ENCODE peak calls at places on chromosomes 1 and 21, in eight cellular contexts. One of them, this sample, is unnamed.

GRCh38 chr1:66831529-66832239 is 30.6 kb upstream of the INSL5 start:
- DNase-seq in brain microvascular endothelial cell: no peak
- DNase-seq in non-pigmented ciliary epithelial cell: no peak
- DNase-seq in HCT116: no peak
- DNase-seq in T-helper 17 cell: no peak
- DNase-seq in mucosa of descending colon: no peak
- DNase-seq in Caki2: no peak
- DNase-seq in NCI-H2081 treated with DMSO at 0.1 percent for 48 hours: no peak
- DNase-seq in this sample: no peak

GRCh38 chr1:187051618-187052232 is 223.0 kb downstream of the PLA2G4A start:
- DNase-seq in mucosa of descending colon: no peak
- DNase-seq in Caki2: peak
- DNase-seq in brain microvascular endothelial cell: no peak
- DNase-seq in NCI-H2081 treated with DMSO at 0.1 percent for 48 hours: no peak
- DNase-seq in T-helper 17 cell: no peak
- DNase-seq in non-pigmented ciliary epithelial cell: no peak
- DNase-seq in HCT116: peak
- DNase-seq in this sample: peak

GRCh38 chr1:181166377-181167196 is 78.1 kb downstream of the IER5 start:
- DNase-seq in HCT116: peak
- DNase-seq in NCI-H2081 treated with DMSO at 0.1 percent for 48 hours: peak
- DNase-seq in brain microvascular endothelial cell: peak
- DNase-seq in mucosa of descending colon: peak
- DNase-seq in Caki2: peak
- DNase-seq in T-helper 17 cell: peak
- DNase-seq in non-pigmented ciliary epithelial cell: no peak
- DNase-seq in this sample: peak

GRCh38 chr21:39153373-39153772 is 29.9 kb downstream of the PSMG1 start:
- DNase-seq in HCT116: no peak
- DNase-seq in NCI-H2081 treated with DMSO at 0.1 percent for 48 hours: no peak
- DNase-seq in brain microvascular endothelial cell: no peak
- DNase-seq in Caki2: no peak
- DNase-seq in mucosa of descending colon: no peak
- DNase-seq in non-pigmented ciliary epithelial cell: no peak
- DNase-seq in T-helper 17 cell: no peak
- DNase-seq in this sample: no peak

GRCh38 chr1:231940116-231940515 is 313.5 kb downstream of the DISC1 start:
- DNase-seq in T-helper 17 cell: no peak
- DNase-seq in Caki2: no peak
- DNase-seq in NCI-H2081 treated with DMSO at 0.1 percent for 48 hours: no peak
- DNase-seq in non-pigmented ciliary epithelial cell: no peak
- DNase-seq in HCT116: no peak
- DNase-seq in brain microvascular endothelial cell: no peak
- DNase-seq in mucosa of descending colon: no peak
- DNase-seq in this sample: no peak

GRCh38 chr1:212583643-212584042 is 24.9 kb upstream of the ATF3 start:
- DNase-seq in HCT116: no peak
- DNase-seq in NCI-H2081 treated with DMSO at 0.1 percent for 48 hours: no peak
- DNase-seq in non-pigmented ciliary epithelial cell: no peak
- DNase-seq in mucosa of descending colon: no peak
- DNase-seq in brain microvascular endothelial cell: no peak
- DNase-seq in T-helper 17 cell: no peak
- DNase-seq in Caki2: no peak
- DNase-seq in this sample: no peak

GRCh38 chr1:8486047-8486446 is 168.1 kb downstream of the SLC45A1 start:
- DNase-seq in Caki2: no peak
- DNase-seq in T-helper 17 cell: no peak
- DNase-seq in non-pigmented ciliary epithelial cell: no peak
- DNase-seq in NCI-H2081 treated with DMSO at 0.1 percent for 48 hours: no peak
- DNase-seq in HCT116: no peak
- DNase-seq in mucosa of descending colon: no peak
- DNase-seq in brain microvascular endothelial cell: no peak
- DNase-seq in this sample: no peak

GRCh38 chr1:19476440-19477190 is 8.7 kb downstream of the CAPZB start:
- DNase-seq in Caki2: peak
- DNase-seq in HCT116: no peak
- DNase-seq in brain microvascular endothelial cell: peak
- DNase-seq in non-pigmented ciliary epithelial cell: no peak
- DNase-seq in mucosa of descending colon: no peak
- DNase-seq in T-helper 17 cell: peak
- DNase-seq in NCI-H2081 treated with DMSO at 0.1 percent for 48 hours: no peak
- DNase-seq in this sample: no peak

GRCh38 chr1:56146449-56146848 is 432.9 kb downstream of the PLPP3 start:
- DNase-seq in non-pigmented ciliary epithelial cell: no peak
- DNase-seq in T-helper 17 cell: no peak
- DNase-seq in brain microvascular endothelial cell: no peak
- DNase-seq in mucosa of descending colon: no peak
- DNase-seq in NCI-H2081 treated with DMSO at 0.1 percent for 48 hours: no peak
- DNase-seq in Caki2: no peak
- DNase-seq in HCT116: no peak
- DNase-seq in this sample: no peak

GRCh38 chr1:94553323-94553730 is 11.8 kb upstream of the F3 start:
- DNase-seq in T-helper 17 cell: no peak
- DNase-seq in HCT116: no peak
- DNase-seq in Caki2: no peak
- DNase-seq in NCI-H2081 treated with DMSO at 0.1 percent for 48 hours: no peak
- DNase-seq in mucosa of descending colon: no peak
- DNase-seq in non-pigmented ciliary epithelial cell: peak
- DNase-seq in brain microvascular endothelial cell: peak
- DNase-seq in this sample: no peak

GRCh38 chr1:61655453-61655852 is 69.5 kb downstream of the TM2D1 start:
- DNase-seq in non-pigmented ciliary epithelial cell: no peak
- DNase-seq in NCI-H2081 treated with DMSO at 0.1 percent for 48 hours: no peak
- DNase-seq in brain microvascular endothelial cell: no peak
- DNase-seq in HCT116: no peak
- DNase-seq in Caki2: no peak
- DNase-seq in mucosa of descending colon: no peak
- DNase-seq in T-helper 17 cell: no peak
- DNase-seq in this sample: no peak

GRCh38 chr1:198776602-198777029 is 137.8 kb downstream of the PTPRC start:
- DNase-seq in brain microvascular endothelial cell: peak
- DNase-seq in non-pigmented ciliary epithelial cell: peak
- DNase-seq in HCT116: no peak
- DNase-seq in mucosa of descending colon: no peak
- DNase-seq in NCI-H2081 treated with DMSO at 0.1 percent for 48 hours: no peak
- DNase-seq in T-helper 17 cell: no peak
- DNase-seq in Caki2: no peak
- DNase-seq in this sample: peak

GRCh38 chr21:32753818-32754610 is 17.5 kb downstream of the PAXBP1 start:
- DNase-seq in Caki2: no peak
- DNase-seq in HCT116: no peak
- DNase-seq in non-pigmented ciliary epithelial cell: no peak
- DNase-seq in T-helper 17 cell: no peak
- DNase-seq in brain microvascular endothelial cell: no peak
- DNase-seq in mucosa of descending colon: no peak
- DNase-seq in NCI-H2081 treated with DMSO at 0.1 percent for 48 hours: no peak
- DNase-seq in this sample: no peak

GRCh38 chr1:231660198-231660597 is 33.6 kb downstream of the DISC1 start:
- DNase-seq in T-helper 17 cell: no peak
- DNase-seq in HCT116: no peak
- DNase-seq in non-pigmented ciliary epithelial cell: no peak
- DNase-seq in NCI-H2081 treated with DMSO at 0.1 percent for 48 hours: no peak
- DNase-seq in mucosa of descending colon: no peak
- DNase-seq in Caki2: no peak
- DNase-seq in brain microvascular endothelial cell: no peak
- DNase-seq in this sample: no peak

GRCh38 chr21:43300496-43301423 is 126.2 kb downstream of the SIK1 start:
- DNase-seq in non-pigmented ciliary epithelial cell: no peak
- DNase-seq in mucosa of descending colon: no peak
- DNase-seq in HCT116: no peak
- DNase-seq in T-helper 17 cell: no peak
- DNase-seq in brain microvascular endothelial cell: peak
- DNase-seq in Caki2: no peak
- DNase-seq in NCI-H2081 treated with DMSO at 0.1 percent for 48 hours: no peak
- DNase-seq in this sample: no peak

GRCh38 chr1:116211294-116211693 is 100.1 kb downstream of the MAB21L3 start:
- DNase-seq in HCT116: no peak
- DNase-seq in brain microvascular endothelial cell: no peak
- DNase-seq in mucosa of descending colon: peak
- DNase-seq in Caki2: no peak
- DNase-seq in T-helper 17 cell: no peak
- DNase-seq in NCI-H2081 treated with DMSO at 0.1 percent for 48 hours: no peak
- DNase-seq in non-pigmented ciliary epithelial cell: no peak
- DNase-seq in this sample: no peak

GRCh38 chr1:230772457-230773395 is 25.5 kb downstream of the CAPN9 start:
- DNase-seq in T-helper 17 cell: no peak
- DNase-seq in HCT116: no peak
- DNase-seq in mucosa of descending colon: peak
- DNase-seq in brain microvascular endothelial cell: peak
- DNase-seq in NCI-H2081 treated with DMSO at 0.1 percent for 48 hours: no peak
- DNase-seq in Caki2: no peak
- DNase-seq in non-pigmented ciliary epithelial cell: no peak
- DNase-seq in this sample: peak

GRCh38 chr1:43763497-43763973 is 56.2 kb downstream of the ST3GAL3 start:
- DNase-seq in Caki2: peak
- DNase-seq in brain microvascular endothelial cell: peak
- DNase-seq in non-pigmented ciliary epithelial cell: peak
- DNase-seq in T-helper 17 cell: no peak
- DNase-seq in mucosa of descending colon: no peak
- DNase-seq in HCT116: peak
- DNase-seq in NCI-H2081 treated with DMSO at 0.1 percent for 48 hours: peak
- DNase-seq in this sample: peak

GRCh38 chr1:23554481-23555224 is 4.6 kb downstream of the ID3 start:
- DNase-seq in non-pigmented ciliary epithelial cell: no peak
- DNase-seq in NCI-H2081 treated with DMSO at 0.1 percent for 48 hours: peak
- DNase-seq in brain microvascular endothelial cell: peak
- DNase-seq in T-helper 17 cell: peak
- DNase-seq in mucosa of descending colon: peak
- DNase-seq in Caki2: peak
- DNase-seq in HCT116: peak
- DNase-seq in this sample: peak

GRCh38 chr21:42080788-42081083 is 9.6 kb downstream of the UMODL1 start:
- DNase-seq in brain microvascular endothelial cell: peak
- DNase-seq in NCI-H2081 treated with DMSO at 0.1 percent for 48 hours: no peak
- DNase-seq in HCT116: no peak
- DNase-seq in Caki2: no peak
- DNase-seq in T-helper 17 cell: no peak
- DNase-seq in non-pigmented ciliary epithelial cell: peak
- DNase-seq in mucosa of descending colon: no peak
- DNase-seq in this sample: no peak

GRCh38 chr1:21829294-21829693 is 17.2 kb downstream of the LDLRAD2 start:
- DNase-seq in Caki2: no peak
- DNase-seq in mucosa of descending colon: no peak
- DNase-seq in brain microvascular endothelial cell: no peak
- DNase-seq in HCT116: no peak
- DNase-seq in NCI-H2081 treated with DMSO at 0.1 percent for 48 hours: no peak
- DNase-seq in T-helper 17 cell: no peak
- DNase-seq in non-pigmented ciliary epithelial cell: no peak
- DNase-seq in this sample: no peak

GRCh38 chr1:227521782-227522181 is 41.6 kb upstream of the ZNF678 start:
- DNase-seq in T-helper 17 cell: no peak
- DNase-seq in brain microvascular endothelial cell: no peak
- DNase-seq in non-pigmented ciliary epithelial cell: no peak
- DNase-seq in HCT116: no peak
- DNase-seq in NCI-H2081 treated with DMSO at 0.1 percent for 48 hours: no peak
- DNase-seq in mucosa of descending colon: no peak
- DNase-seq in Caki2: no peak
- DNase-seq in this sample: no peak

GRCh38 chr1:110370827-110371226 is 20.0 kb downstream of the SLC16A4 start:
- DNase-seq in NCI-H2081 treated with DMSO at 0.1 percent for 48 hours: no peak
- DNase-seq in Caki2: no peak
- DNase-seq in mucosa of descending colon: no peak
- DNase-seq in T-helper 17 cell: no peak
- DNase-seq in brain microvascular endothelial cell: peak
- DNase-seq in HCT116: no peak
- DNase-seq in non-pigmented ciliary epithelial cell: peak
- DNase-seq in this sample: peak

GRCh38 chr21:45560106-45561021 is 18.1 kb upstream of the SLC19A1 start:
- DNase-seq in brain microvascular endothelial cell: no peak
- DNase-seq in HCT116: no peak
- DNase-seq in Caki2: no peak
- DNase-seq in non-pigmented ciliary epithelial cell: no peak
- DNase-seq in mucosa of descending colon: no peak
- DNase-seq in NCI-H2081 treated with DMSO at 0.1 percent for 48 hours: no peak
- DNase-seq in T-helper 17 cell: no peak
- DNase-seq in this sample: no peak

GRCh38 chr1:6580119-6580587 is 359 bp downstream of the ZBTB48 start:
- DNase-seq in NCI-H2081 treated with DMSO at 0.1 percent for 48 hours: no peak
- DNase-seq in brain microvascular endothelial cell: no peak
- DNase-seq in T-helper 17 cell: no peak
- DNase-seq in non-pigmented ciliary epithelial cell: no peak
- DNase-seq in Caki2: no peak
- DNase-seq in mucosa of descending colon: no peak
- DNase-seq in HCT116: no peak
- DNase-seq in this sample: no peak

GRCh38 chr1:108117908-108118902 is 81.9 kb downstream of the SLC25A24 start:
- DNase-seq in brain microvascular endothelial cell: peak
- DNase-seq in HCT116: no peak
- DNase-seq in T-helper 17 cell: no peak
- DNase-seq in Caki2: no peak
- DNase-seq in non-pigmented ciliary epithelial cell: no peak
- DNase-seq in mucosa of descending colon: no peak
- DNase-seq in NCI-H2081 treated with DMSO at 0.1 percent for 48 hours: no peak
- DNase-seq in this sample: peak